ENCODE peak calls at places on chromosome 4, in seven cellular contexts. One of them, this sample, is unnamed.
A peak's percentile ranks its signal among the peaks of the same experiment; 100 is the strongest.

GRCh38 chr4:153988446-153988845 is 199.6 kb upstream of the SFRP2 start:
- DNase-seq in colonic mucosa: no peak
- DNase-seq in tibial artery: no peak
- DNase-seq in heart left ventricle: no peak
- DNase-seq in fibroblast of lung: peak; percentile 61
- DNase-seq in hepatocyte: no peak
- DNase-seq in thoracic aorta: no peak
- DNase-seq in this sample: no peak

GRCh38 chr4:170884965-170885583 is 795.3 kb upstream of the AADAT start:
- DNase-seq in colonic mucosa: no peak
- DNase-seq in tibial artery: no peak
- DNase-seq in heart left ventricle: no peak
- DNase-seq in fibroblast of lung: no peak
- DNase-seq in hepatocyte: no peak
- DNase-seq in thoracic aorta: no peak
- DNase-seq in this sample: no peak

GRCh38 chr4:88794087-88794486 is 96.5 kb upstream of the NAP1L5 start:
- DNase-seq in colonic mucosa: no peak
- DNase-seq in tibial artery: no peak
- DNase-seq in heart left ventricle: no peak
- DNase-seq in fibroblast of lung: no peak
- DNase-seq in hepatocyte: no peak
- DNase-seq in thoracic aorta: no peak
- DNase-seq in this sample: no peak

GRCh38 chr4:103318327-103318726 is 120.2 kb upstream of the CENPE start:
- DNase-seq in colonic mucosa: no peak
- DNase-seq in tibial artery: no peak
- DNase-seq in heart left ventricle: no peak
- DNase-seq in fibroblast of lung: no peak
- DNase-seq in hepatocyte: no peak
- DNase-seq in thoracic aorta: no peak
- DNase-seq in this sample: no peak

GRCh38 chr4:48571471-48571870 is 81.4 kb downstream of the ZAR1 start:
- DNase-seq in colonic mucosa: no peak
- DNase-seq in tibial artery: no peak
- DNase-seq in heart left ventricle: no peak
- DNase-seq in fibroblast of lung: no peak
- DNase-seq in hepatocyte: no peak
- DNase-seq in thoracic aorta: no peak
- DNase-seq in this sample: no peak

GRCh38 chr4:96504386-96504785 is 664.5 kb downstream of the PDHA2 start:
- DNase-seq in colonic mucosa: no peak
- DNase-seq in tibial artery: no peak
- DNase-seq in heart left ventricle: no peak
- DNase-seq in fibroblast of lung: no peak
- DNase-seq in hepatocyte: no peak
- DNase-seq in thoracic aorta: no peak
- DNase-seq in this sample: no peak

GRCh38 chr4:140861359-140862181 is 105.4 kb upstream of the TBC1D9 start:
- DNase-seq in colonic mucosa: peak; percentile 62
- DNase-seq in tibial artery: peak; percentile 72
- DNase-seq in heart left ventricle: peak; percentile 52
- DNase-seq in fibroblast of lung: peak; percentile 84
- DNase-seq in hepatocyte: peak; percentile 88
- DNase-seq in thoracic aorta: peak; percentile 45
- DNase-seq in this sample: peak; percentile 66

GRCh38 chr4:152697284-152698011 is 17.7 kb upstream of the TMEM154 start:
- DNase-seq in colonic mucosa: no peak
- DNase-seq in tibial artery: no peak
- DNase-seq in heart left ventricle: no peak
- DNase-seq in fibroblast of lung: no peak
- DNase-seq in hepatocyte: peak; percentile 18
- DNase-seq in thoracic aorta: no peak
- DNase-seq in this sample: no peak

GRCh38 chr4:3784469-3785291 is 18.5 kb downstream of the ADRA2C start:
- DNase-seq in colonic mucosa: no peak
- DNase-seq in tibial artery: no peak
- DNase-seq in heart left ventricle: no peak
- DNase-seq in fibroblast of lung: no peak
- DNase-seq in hepatocyte: peak; percentile 46
- DNase-seq in thoracic aorta: no peak
- DNase-seq in this sample: no peak

GRCh38 chr4:52535793-52536192 is 123.3 kb downstream of the USP46 start:
- DNase-seq in colonic mucosa: no peak
- DNase-seq in tibial artery: no peak
- DNase-seq in heart left ventricle: no peak
- DNase-seq in fibroblast of lung: no peak
- DNase-seq in hepatocyte: no peak
- DNase-seq in thoracic aorta: no peak
- DNase-seq in this sample: no peak

GRCh38 chr4:37389369-37389765 is 144.8 kb downstream of the NWD2 start:
- DNase-seq in colonic mucosa: no peak
- DNase-seq in tibial artery: no peak
- DNase-seq in heart left ventricle: no peak
- DNase-seq in fibroblast of lung: no peak
- DNase-seq in hepatocyte: no peak
- DNase-seq in thoracic aorta: no peak
- DNase-seq in this sample: no peak

GRCh38 chr4:149986916-149987315 is 91.3 kb upstream of the DCLK2 start:
- DNase-seq in colonic mucosa: no peak
- DNase-seq in tibial artery: no peak
- DNase-seq in heart left ventricle: no peak
- DNase-seq in fibroblast of lung: no peak
- DNase-seq in hepatocyte: no peak
- DNase-seq in thoracic aorta: no peak
- DNase-seq in this sample: no peak

GRCh38 chr4:183905593-183906485 is 732 bp downstream of the STOX2 start:
- DNase-seq in colonic mucosa: peak; percentile 22
- DNase-seq in tibial artery: no peak
- DNase-seq in heart left ventricle: peak; percentile 37
- DNase-seq in fibroblast of lung: peak; percentile 45
- DNase-seq in hepatocyte: peak; percentile 50
- DNase-seq in thoracic aorta: no peak
- DNase-seq in this sample: peak; percentile 45

GRCh38 chr4:161815841-161816240 is 348.0 kb downstream of the FSTL5 start:
- DNase-seq in colonic mucosa: no peak
- DNase-seq in tibial artery: no peak
- DNase-seq in heart left ventricle: no peak
- DNase-seq in fibroblast of lung: no peak
- DNase-seq in hepatocyte: no peak
- DNase-seq in thoracic aorta: no peak
- DNase-seq in this sample: no peak

GRCh38 chr4:89056953-89057398 is at the start of gene FAM13A:
- DNase-seq in colonic mucosa: peak; percentile 81
- DNase-seq in tibial artery: peak; percentile 91
- DNase-seq in heart left ventricle: peak; percentile 77
- DNase-seq in fibroblast of lung: peak; percentile 99
- DNase-seq in hepatocyte: peak; percentile 97
- DNase-seq in thoracic aorta: peak; percentile 59
- DNase-seq in this sample: peak; percentile 85

GRCh38 chr4:77800483-77801259 is 18.5 kb downstream of the CNOT6L start:
- DNase-seq in colonic mucosa: no peak
- DNase-seq in tibial artery: no peak
- DNase-seq in heart left ventricle: no peak
- DNase-seq in fibroblast of lung: peak; percentile 68
- DNase-seq in hepatocyte: no peak
- DNase-seq in thoracic aorta: no peak
- DNase-seq in this sample: no peak

GRCh38 chr4:84529169-84529751 is 30.2 kb upstream of the NKX6-1 start:
- DNase-seq in colonic mucosa: no peak
- DNase-seq in tibial artery: no peak
- DNase-seq in heart left ventricle: no peak
- DNase-seq in fibroblast of lung: peak; percentile 7
- DNase-seq in hepatocyte: peak; percentile 56
- DNase-seq in thoracic aorta: no peak
- DNase-seq in this sample: no peak

GRCh38 chr4:157888281-157888680 is 284.5 kb downstream of the GASK1B start:
- DNase-seq in colonic mucosa: no peak
- DNase-seq in tibial artery: no peak
- DNase-seq in heart left ventricle: no peak
- DNase-seq in fibroblast of lung: no peak
- DNase-seq in hepatocyte: no peak
- DNase-seq in thoracic aorta: no peak
- DNase-seq in this sample: no peak

GRCh38 chr4:7522452-7522851 is 87.7 kb upstream of the PSAPL1 start:
- DNase-seq in colonic mucosa: no peak
- DNase-seq in tibial artery: no peak
- DNase-seq in heart left ventricle: no peak
- DNase-seq in fibroblast of lung: no peak
- DNase-seq in hepatocyte: no peak
- DNase-seq in thoracic aorta: no peak
- DNase-seq in this sample: no peak

GRCh38 chr4:121822796-121823504 is 733 bp downstream of the CCNA2 start:
- DNase-seq in colonic mucosa: peak; percentile 43
- DNase-seq in tibial artery: peak; percentile 65
- DNase-seq in heart left ventricle: peak; percentile 5
- DNase-seq in fibroblast of lung: peak; percentile 37
- DNase-seq in hepatocyte: peak; percentile 45
- DNase-seq in thoracic aorta: peak; percentile 2
- DNase-seq in this sample: peak; percentile 25
- TF ChIP-seq CTCF in colonic mucosa: no peak
- TF ChIP-seq CTCF in tibial artery: no peak
- TF ChIP-seq CTCF in heart left ventricle: no peak
- TF ChIP-seq CTCF in fibroblast of lung: peak; percentile 9
- TF ChIP-seq CTCF in hepatocyte: peak; percentile 5
- TF ChIP-seq CTCF in thoracic aorta: no peak
- TF ChIP-seq CTCF in this sample: no peak

GRCh38 chr4:39541987-39542632 is 14.9 kb upstream of the UGDH start:
- DNase-seq in colonic mucosa: no peak
- DNase-seq in tibial artery: no peak
- DNase-seq in heart left ventricle: no peak
- DNase-seq in fibroblast of lung: no peak
- DNase-seq in hepatocyte: peak; percentile 10
- DNase-seq in thoracic aorta: no peak
- DNase-seq in this sample: no peak

GRCh38 chr4:39548425-39549067 is 21.3 kb upstream of the UGDH start:
- DNase-seq in colonic mucosa: no peak
- DNase-seq in tibial artery: no peak
- DNase-seq in heart left ventricle: no peak
- DNase-seq in fibroblast of lung: peak; percentile 57
- DNase-seq in hepatocyte: no peak
- DNase-seq in thoracic aorta: no peak
- DNase-seq in this sample: no peak

GRCh38 chr4:39539026-39539690 is 11.9 kb upstream of the UGDH start:
- DNase-seq in colonic mucosa: no peak
- DNase-seq in tibial artery: no peak
- DNase-seq in heart left ventricle: no peak
- DNase-seq in fibroblast of lung: no peak
- DNase-seq in hepatocyte: no peak
- DNase-seq in thoracic aorta: no peak
- DNase-seq in this sample: peak; percentile 66

GRCh38 chr4:39544580-39545315 is 17.5 kb upstream of the UGDH start:
- DNase-seq in colonic mucosa: no peak
- DNase-seq in tibial artery: no peak
- DNase-seq in heart left ventricle: no peak
- DNase-seq in fibroblast of lung: peak; percentile 66
- DNase-seq in hepatocyte: no peak
- DNase-seq in thoracic aorta: no peak
- DNase-seq in this sample: no peak

DNA sequence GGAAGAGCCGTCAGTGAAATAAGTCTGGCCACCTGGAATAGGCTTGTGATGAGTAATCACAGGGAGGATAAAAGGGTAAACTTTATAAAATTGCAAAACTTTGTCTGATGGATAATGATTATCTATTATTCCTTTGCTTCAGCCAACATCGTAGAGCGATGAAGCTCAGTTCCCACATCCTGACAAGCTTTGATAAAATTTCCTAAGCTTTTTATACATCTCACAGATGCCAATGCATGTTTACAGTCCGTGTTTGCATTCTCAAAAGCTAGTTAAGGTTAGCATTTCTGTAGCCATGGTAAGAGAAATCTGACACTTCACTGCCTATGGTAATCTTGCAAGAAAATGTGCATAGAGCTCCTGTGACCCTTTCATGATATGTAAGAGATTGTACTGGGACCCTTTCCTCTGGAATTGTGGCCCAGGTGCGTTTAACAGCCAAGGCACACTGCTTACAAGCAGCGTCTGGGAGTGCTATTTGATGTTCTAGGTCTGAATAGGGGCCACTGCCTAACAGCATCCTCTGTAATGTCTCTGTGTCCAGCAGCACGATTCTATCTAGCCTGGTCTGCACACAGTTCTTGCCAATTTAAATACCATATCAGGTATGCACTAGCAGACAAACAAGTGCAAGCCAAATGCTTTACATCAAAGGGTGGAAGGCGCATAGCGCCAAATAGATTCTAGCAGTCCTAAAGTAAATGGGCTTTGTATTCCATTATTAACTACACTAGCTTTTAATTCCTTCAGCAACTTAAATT is 15.6 kb upstream of the UGDH start:
- DNase-seq in colonic mucosa: no peak
- DNase-seq in tibial artery: no peak
- DNase-seq in heart left ventricle: no peak
- DNase-seq in fibroblast of lung: peak; percentile 11
- DNase-seq in hepatocyte: no peak
- DNase-seq in thoracic aorta: no peak
- DNase-seq in this sample: peak; percentile 59
- H3K4me1 ChIP-seq in colonic mucosa: no peaks in the 10 kb centered on the region
- H3K4me1 ChIP-seq in tibial artery: no peaks in the 10 kb centered on the region
- H3K4me1 ChIP-seq in heart left ventricle: no peaks in the 10 kb centered on the region
- H3K4me1 ChIP-seq in fibroblast of lung: no peaks in the 10 kb centered on the region
- H3K4me1 ChIP-seq in hepatocyte: peaks cover 20% of the 10 kb centered on the region
- H3K4me1 ChIP-seq in thoracic aorta: no peaks in the 10 kb centered on the region
- H3K4me1 ChIP-seq in this sample: peaks cover 40% of the 10 kb centered on the region

DNA sequence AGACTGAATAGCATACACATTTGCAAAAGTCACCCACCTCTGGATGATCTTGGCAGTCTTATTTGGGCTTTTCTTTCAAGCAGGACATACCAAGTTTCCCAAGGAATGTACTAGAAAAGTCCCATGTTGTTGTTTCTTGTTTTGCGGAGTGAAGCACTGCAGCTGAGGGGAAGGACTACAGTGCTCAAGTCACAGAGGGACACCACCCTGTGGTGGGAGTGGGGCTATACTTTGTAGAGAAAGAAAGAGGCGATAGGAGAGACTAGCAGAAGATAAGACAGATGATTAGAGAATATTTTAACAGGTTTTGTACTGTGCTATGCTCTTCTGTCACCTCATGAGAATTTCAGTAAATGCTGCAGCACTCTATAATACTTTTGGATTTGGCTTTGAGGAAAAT is 280.5 kb upstream of the INTU start:
- DNase-seq in colonic mucosa: no peak
- DNase-seq in tibial artery: no peak
- DNase-seq in heart left ventricle: no peak
- DNase-seq in fibroblast of lung: no peak
- DNase-seq in hepatocyte: no peak
- DNase-seq in thoracic aorta: no peak
- DNase-seq in this sample: no peak
- TF ChIP-seq CTCF in colonic mucosa: no peak
- TF ChIP-seq CTCF in tibial artery: no peak
- TF ChIP-seq CTCF in heart left ventricle: peak; percentile 7
- TF ChIP-seq CTCF in fibroblast of lung: peak; percentile 5
- TF ChIP-seq CTCF in hepatocyte: no peak
- TF ChIP-seq CTCF in thoracic aorta: no peak
- TF ChIP-seq CTCF in this sample: no peak

DNA sequence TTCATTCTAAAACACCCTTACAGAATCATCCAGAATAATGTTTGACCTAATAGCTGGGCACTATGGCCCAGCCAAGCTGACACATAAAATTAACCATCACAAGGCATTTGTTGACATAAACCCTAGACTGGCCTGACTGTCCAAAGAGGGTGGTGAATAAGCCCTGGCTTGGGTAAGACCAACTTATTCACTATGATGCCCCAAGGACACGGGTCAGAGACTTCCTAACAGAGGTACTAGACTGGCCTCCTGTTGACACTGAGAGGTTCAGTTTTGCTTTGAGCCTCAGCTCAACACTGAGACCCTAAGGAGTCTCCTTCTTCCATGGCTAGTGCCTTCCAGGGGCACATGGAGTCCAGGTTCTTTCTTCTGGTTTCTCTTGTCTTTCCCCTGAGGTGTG is 21.3 kb downstream of the FGF2 start:
- DNase-seq in colonic mucosa: no peak
- DNase-seq in tibial artery: no peak
- DNase-seq in heart left ventricle: no peak
- DNase-seq in fibroblast of lung: no peak
- DNase-seq in hepatocyte: no peak
- DNase-seq in thoracic aorta: no peak
- DNase-seq in this sample: no peak
- H3K4me1 ChIP-seq in colonic mucosa: no peaks in the 10 kb centered on the region
- H3K4me1 ChIP-seq in tibial artery: no peaks in the 10 kb centered on the region
- H3K4me1 ChIP-seq in heart left ventricle: no peaks in the 10 kb centered on the region
- H3K4me1 ChIP-seq in fibroblast of lung: peaks cover 3% of the 10 kb centered on the region
- H3K4me1 ChIP-seq in hepatocyte: no peaks in the 10 kb centered on the region
- H3K4me1 ChIP-seq in thoracic aorta: peaks cover 13% of the 10 kb centered on the region
- H3K4me1 ChIP-seq in this sample: peaks cover 6% of the 10 kb centered on the region